ENCODE peak calls at places on chromosomes 1 and 21, in nine cellular contexts. C is endothelial cell, U is tibial nerve, G is mesothelial cell of epicardium, O is MM.1S, E is AG04450, V is AG10803, S is stomach, M is nephron progenitor cell. P is an unnamed sample.
A peak's percentile ranks its signal among the peaks of the same experiment; 100 is the strongest.

GRCh38 chr1:1208713-1209433 is 2.5 kb upstream of the TNFRSF18 start:
- DNase-seq in S (no peak), G (no peak), M (peak; percentile 6), O (no peak), C (peak; percentile 2), E (no peak), U (no peak), V (no peak), P (no peak)

GRCh38 chr1:108000620-108001105 is 35.7 kb upstream of the VAV3 start:
- DNase-seq in V (peak; percentile 26), M (no peak), U (peak; percentile 8), O (no peak), E (peak; percentile 2), S (peak; percentile 64), C (no peak), G (peak; percentile 37), P (no peak)

GRCh38 chr1:8473892-8474300 is 156.0 kb downstream of the SLC45A1 start:
- DNase-seq in O (no peak), U (no peak), E (no peak), M (no peak), S (no peak), G (no peak), V (no peak), C (no peak), P (no peak)

GRCh38 chr1:247407180-247407616 is 8.8 kb upstream of the NLRP3 start:
- DNase-seq in S (peak; percentile 36), G (no peak), V (no peak), U (no peak), O (no peak), M (no peak), C (no peak), E (no peak), P (no peak)

GRCh38 chr21:38984982-38985422 is 179.3 kb downstream of the ETS2 start:
- DNase-seq in U (no peak), G (no peak), O (no peak), S (no peak), E (no peak), V (peak; percentile 96), C (no peak), M (no peak), P (no peak)

GRCh38 chr1:2783435-2784397 is 17.8 kb downstream of the TTC34 start:
- DNase-seq in C (no peak), S (no peak), E (no peak), U (no peak), O (no peak), M (no peak), V (no peak), G (no peak), P (no peak)

GRCh38 chr1:216119600-216119999 is 303.6 kb downstream of the USH2A start:
- DNase-seq in G (no peak), C (no peak), S (no peak), U (no peak), V (peak; percentile 29), O (peak; percentile 56), E (peak; percentile 11), M (no peak), P (no peak)

GRCh38 chr1:16393255-16394177 is 26.5 kb downstream of the SZRD1 start:
- DNase-seq in V (no peak), U (no peak), O (no peak), C (no peak), S (no peak), M (no peak), G (no peak), E (no peak), P (no peak)

GRCh38 chr1:90707363-90707710 is 9.8 kb downstream of the BARHL2 start:
- DNase-seq in S (peak; percentile 46), U (no peak), O (no peak), E (no peak), V (peak; percentile 12), G (peak; percentile 75), M (peak; percentile 90), C (peak; percentile 88), P (no peak)

GRCh38 chr1:116586741-116587143 is 15.9 kb upstream of the CD58 start:
- DNase-seq in U (no peak), C (no peak), M (no peak), G (no peak), V (no peak), O (no peak), S (no peak), E (no peak), P (no peak)

GRCh38 chr1:54129858-54130257 is 22.9 kb downstream of the CDCP2 start:
- DNase-seq in O (no peak), S (no peak), U (no peak), E (no peak), G (no peak), C (no peak), M (no peak), V (no peak), P (no peak)

GRCh38 chr1:235411489-235412486 is 44.6 kb downstream of the TBCE start:
- DNase-seq in V (peak; percentile 12), G (no peak), S (peak; percentile 26), M (no peak), E (no peak), O (no peak), C (no peak), U (no peak), P (no peak)

GRCh38 chr1:154943649-154944421 is 7.3 kb upstream of the PMVK start:
- DNase-seq in V (peak; percentile 18), C (peak; percentile 57), M (peak; percentile 64), U (peak; percentile 27), G (no peak), S (peak; percentile 47), E (no peak), O (peak; percentile 75), P (peak; percentile 90)

GRCh38 chr1:167488786-167489185 is 29.5 kb downstream of the CD247 start:
- DNase-seq in G (no peak), C (no peak), E (no peak), U (no peak), S (no peak), V (no peak), O (no peak), M (peak; percentile 51), P (no peak)

GRCh38 chr1:94327001-94327685 is 89.8 kb upstream of the ARHGAP29 start:
- DNase-seq in S (peak; percentile 29), G (no peak), E (no peak), O (no peak), V (peak; percentile 81), U (peak; percentile 49), M (peak; percentile 67), C (peak; percentile 82), P (no peak)

GRCh38 chr1:203031467-203031866 is 5.2 kb downstream of the PPFIA4 start:
- DNase-seq in E (no peak), S (no peak), V (no peak), G (no peak), M (no peak), C (no peak), U (no peak), O (no peak), P (peak; percentile 17)

GRCh38 chr21:26715878-26716506 is 129.2 kb downstream of the ADAMTS1 start:
- DNase-seq in G (no peak), V (peak; percentile 51), S (peak; percentile 44), E (peak; percentile 16), U (peak; percentile 52), O (peak; percentile 56), M (peak; percentile 58), C (peak; percentile 74), P (no peak)

GRCh38 chr1:66648896-66649597 is 103.2 kb upstream of the DYNLT5 start:
- DNase-seq in U (no peak), O (peak; percentile 81), S (no peak), C (no peak), E (no peak), M (no peak), G (no peak), V (no peak), P (no peak)

GRCh38 chr1:164930241-164930640 is 371.3 kb downstream of the PBX1 start:
- DNase-seq in M (no peak), G (no peak), O (no peak), E (no peak), S (no peak), V (no peak), C (no peak), U (no peak), P (no peak)

GRCh38 chr1:224644553-224645154 is 28.5 kb downstream of the CNIH3 start:
- DNase-seq in C (peak; percentile 71), S (peak; percentile 39), V (peak; percentile 53), U (peak; percentile 45), G (no peak), O (peak; percentile 75), M (peak; percentile 71), E (no peak), P (peak; percentile 43)

GRCh38 chr1:79599257-79599656 is 592.7 kb upstream of the ADGRL4 start:
- DNase-seq in M (no peak), V (peak; percentile 5), O (no peak), U (no peak), S (no peak), C (no peak), E (no peak), G (no peak), P (no peak)

GRCh38 chr1:167987174-167987573 is 50.3 kb upstream of the MPC2 start:
- DNase-seq in V (no peak), G (no peak), C (no peak), M (no peak), U (no peak), O (no peak), E (no peak), S (no peak), P (no peak)

GRCh38 chr1:243475966-243476365 is 220.1 kb downstream of the SDCCAG8 start:
- DNase-seq in C (peak; percentile 28), S (no peak), V (peak; percentile 34), M (peak; percentile 62), E (no peak), G (no peak), O (no peak), U (no peak), P (no peak)

GRCh38 chr1:25695066-25695990 is 78.7 kb downstream of the MAN1C1 start:
- DNase-seq in E (peak; percentile 97), C (peak; percentile 56), G (no peak), M (no peak), V (peak; percentile 99), S (peak; percentile 35), U (peak; percentile 81), O (no peak), P (no peak)
- TF ChIP-seq CTCF in E (peak; percentile 47), C (no peak), G (no peak), M (no peak), V (peak; percentile 54), S (no peak), U (no peak), O (no peak), P (no peak)

GRCh38 chr21:28793043-28793442 is 199.6 kb downstream of the LTN1 start:
- DNase-seq in E (no peak), O (no peak), G (no peak), S (no peak), C (no peak), U (no peak), V (peak; percentile 51), M (no peak), P (no peak)
- TF ChIP-seq CTCF in E (peak; percentile 72), O (no peak), G (no peak), S (no peak), C (no peak), U (no peak), V (peak; percentile 63), M (no peak), P (no peak)

GRCh38 chr1:23210351-23210785 is 6.9 kb downstream of the HTR1D start:
- DNase-seq in V (no peak), U (no peak), E (no peak), S (no peak), C (no peak), M (no peak), O (no peak), G (no peak), P (no peak)
- TF ChIP-seq CTCF in V (no peak), U (no peak), E (peak; percentile 5), S (no peak), C (no peak), M (no peak), O (no peak), G (no peak), P (no peak)

GRCh38 chr1:24155011-24155782 is 12.3 kb upstream of the IL22RA1 start:
- DNase-seq in G (no peak), V (no peak), C (peak; percentile 39), S (peak; percentile 55), O (no peak), M (no peak), E (no peak), U (no peak), P (no peak)
- TF ChIP-seq CTCF in G (no peak), V (no peak), C (peak; percentile 38), S (no peak), O (peak; percentile 27), M (peak; percentile 20), E (peak; percentile 11), U (no peak), P (no peak)